ENCODE peak calls at places on chromosome 13, in seven cellular contexts. R, L, G, S, F, B and M are unnamed samples.

GRCh38 chr13:98535501-98536357 is 41.2 kb downstream of the STK24 start:
- DNase-seq in B (no peak), S (no peak), F (no peak), R (no peak), G (no peak), L (peak), M (no peak)

GRCh38 chr13:30002577-30002976 is 152.2 kb upstream of the UBL3 start:
- DNase-seq in L (peak), B (peak), S (no peak), F (no peak), R (no peak), G (no peak), M (no peak)

GRCh38 chr13:32804673-32805260 is 211.5 kb upstream of the KL start:
- DNase-seq in B (no peak), F (no peak), S (no peak), G (no peak), L (peak), R (no peak), M (no peak)

GRCh38 chr13:70732611-70733010 is 624.4 kb upstream of the KLHL1 start:
- DNase-seq in S (no peak), L (no peak), G (no peak), R (no peak), B (no peak), F (no peak), M (no peak)

GRCh38 chr13:110233181-110233641 is 73.7 kb downstream of the COL4A1 start:
- DNase-seq in L (peak), S (no peak), R (no peak), B (no peak), F (no peak), G (no peak), M (no peak)

GRCh38 chr13:45954861-45955595 is 97.5 kb downstream of the ZC3H13 start:
- DNase-seq in G (no peak), F (no peak), L (no peak), B (no peak), R (no peak), S (no peak), M (no peak)

GRCh38 chr13:21014666-21015170 is 46.7 kb downstream of the LATS2 start:
- DNase-seq in G (no peak), R (no peak), S (no peak), L (peak), F (no peak), B (no peak), M (no peak)

GRCh38 chr13:97223711-97224461 is 1.8 kb downstream of the MBNL2 start:
- DNase-seq in F (peak), R (peak), G (no peak), S (peak), B (no peak), L (peak), M (no peak)

GRCh38 chr13:63944896-63945295 is 2529.2 kb upstream of the PCDH20 start:
- DNase-seq in B (no peak), S (no peak), L (no peak), R (no peak), F (peak), G (no peak), M (no peak)

GRCh38 chr13:36831291-36831690 is 12.3 kb downstream of the RFXAP start:
- DNase-seq in B (no peak), R (no peak), F (no peak), S (no peak), G (no peak), L (no peak), M (no peak)

GRCh38 chr13:23254506-23254905 is 73.7 kb downstream of the SGCG start:
- DNase-seq in R (no peak), B (no peak), L (no peak), S (no peak), F (no peak), G (no peak), M (no peak)

GRCh38 chr13:30429721-30430694 is 7.7 kb downstream of the UBE2L5 start:
- DNase-seq in G (no peak), S (no peak), F (no peak), L (peak), B (no peak), R (no peak), M (no peak)